ENCODE peak calls at places on chromosomes 12 and 14, in four cellular contexts. One of them, this sample, is unnamed.

GRCh38 chr12:11969437-11970154 is 101.1 kb upstream of the BCL2L14 start:
- DNase-seq in fibroblast of lung: no peak
- DNase-seq in mesenchymal stem cell: no peak
- DNase-seq in neuronal stem cell: no peak
- DNase-seq in this sample: no peak

GRCh38 chr12:96397756-96398421 is 2.4 kb downstream of the CDK17 start:
- DNase-seq in fibroblast of lung: peak; percentile 68
- DNase-seq in mesenchymal stem cell: no peak
- DNase-seq in neuronal stem cell: no peak
- DNase-seq in this sample: peak; percentile 62

GRCh38 chr14:69827560-69827959 is 30.5 kb upstream of the SLC10A1 start:
- DNase-seq in fibroblast of lung: no peak
- DNase-seq in mesenchymal stem cell: no peak
- DNase-seq in neuronal stem cell: no peak
- DNase-seq in this sample: no peak

GRCh38 chr12:31361730-31362114 is 35.8 kb upstream of the SINHCAF start:
- DNase-seq in fibroblast of lung: no peak
- DNase-seq in mesenchymal stem cell: no peak
- DNase-seq in neuronal stem cell: no peak
- DNase-seq in this sample: no peak

GRCh38 chr14:93943930-93944329 is 16.8 kb downstream of the FAM181A start:
- DNase-seq in fibroblast of lung: no peak
- DNase-seq in mesenchymal stem cell: no peak
- DNase-seq in neuronal stem cell: no peak
- DNase-seq in this sample: no peak

GRCh38 chr14:87241018-87241779 is 751.8 kb downstream of the GALC start:
- DNase-seq in fibroblast of lung: no peak
- DNase-seq in mesenchymal stem cell: peak; percentile 32
- DNase-seq in neuronal stem cell: no peak
- DNase-seq in this sample: no peak

GRCh38 chr12:49489720-49490119 is 49.1 kb upstream of the KCNH3 start:
- DNase-seq in fibroblast of lung: peak; percentile 99
- DNase-seq in mesenchymal stem cell: peak; percentile 51
- DNase-seq in neuronal stem cell: no peak
- DNase-seq in this sample: peak; percentile 58

GRCh38 chr12:125104978-125105377 is 39.7 kb downstream of the AACS start:
- DNase-seq in fibroblast of lung: no peak
- DNase-seq in mesenchymal stem cell: no peak
- DNase-seq in neuronal stem cell: no peak
- DNase-seq in this sample: no peak

GRCh38 chr14:63596998-63597658 is 44.5 kb downstream of the WDR89 start:
- DNase-seq in fibroblast of lung: no peak
- DNase-seq in mesenchymal stem cell: no peak
- DNase-seq in neuronal stem cell: no peak
- DNase-seq in this sample: no peak

GRCh38 chr12:105406497-105406896 is 76.0 kb downstream of the C12orf75 start:
- DNase-seq in fibroblast of lung: no peak
- DNase-seq in mesenchymal stem cell: no peak
- DNase-seq in neuronal stem cell: no peak
- DNase-seq in this sample: no peak

GRCh38 chr12:63103489-63104131 is 47.4 kb downstream of the AVPR1A start:
- DNase-seq in fibroblast of lung: peak; percentile 7
- DNase-seq in mesenchymal stem cell: peak; percentile 25
- DNase-seq in neuronal stem cell: no peak
- DNase-seq in this sample: peak; percentile 50

GRCh38 chr12:49863946-49864816 is 21.3 kb upstream of the BCDIN3D start:
- DNase-seq in fibroblast of lung: no peak
- DNase-seq in mesenchymal stem cell: no peak
- DNase-seq in neuronal stem cell: no peak
- DNase-seq in this sample: peak; percentile 23

GRCh38 chr12:88597361-88597760 is 17.1 kb upstream of the KITLG start:
- DNase-seq in fibroblast of lung: no peak
- DNase-seq in mesenchymal stem cell: no peak
- DNase-seq in neuronal stem cell: no peak
- DNase-seq in this sample: no peak

GRCh38 chr12:127785936-127786335 is 481.0 kb upstream of the TMEM132C start:
- DNase-seq in fibroblast of lung: no peak
- DNase-seq in mesenchymal stem cell: no peak
- DNase-seq in neuronal stem cell: no peak
- DNase-seq in this sample: peak; percentile 40

GRCh38 chr14:77970646-77971045 is 170.7 kb downstream of the ADCK1 start:
- DNase-seq in fibroblast of lung: peak; percentile 12
- DNase-seq in mesenchymal stem cell: no peak
- DNase-seq in neuronal stem cell: no peak
- DNase-seq in this sample: no peak

GRCh38 chr14:104120281-104120741 is 18.1 kb upstream of the KIF26A start:
- DNase-seq in fibroblast of lung: no peak
- DNase-seq in mesenchymal stem cell: no peak
- DNase-seq in neuronal stem cell: no peak
- DNase-seq in this sample: no peak

GRCh38 chr14:29643415-29644206 is 284.0 kb downstream of the PRKD1 start:
- DNase-seq in fibroblast of lung: peak; percentile 63
- DNase-seq in mesenchymal stem cell: peak; percentile 47
- DNase-seq in neuronal stem cell: no peak
- DNase-seq in this sample: peak; percentile 53

GRCh38 chr14:67710209-67710608 is 8.5 kb downstream of the RDH12 start:
- DNase-seq in fibroblast of lung: no peak
- DNase-seq in mesenchymal stem cell: no peak
- DNase-seq in neuronal stem cell: no peak
- DNase-seq in this sample: no peak

GRCh38 chr12:76155157-76155556 is 70.7 kb upstream of the NAP1L1 start:
- DNase-seq in fibroblast of lung: no peak
- DNase-seq in mesenchymal stem cell: no peak
- DNase-seq in neuronal stem cell: no peak
- DNase-seq in this sample: no peak

GRCh38 chr12:76153616-76154015 is 69.1 kb upstream of the NAP1L1 start:
- DNase-seq in fibroblast of lung: no peak
- DNase-seq in mesenchymal stem cell: no peak
- DNase-seq in neuronal stem cell: no peak
- DNase-seq in this sample: no peak

GRCh38 chr12:76152161-76152807 is 67.8 kb upstream of the NAP1L1 start:
- DNase-seq in fibroblast of lung: no peak
- DNase-seq in mesenchymal stem cell: no peak
- DNase-seq in neuronal stem cell: no peak
- DNase-seq in this sample: no peak

GRCh38 chr12:76158518-76159321 is 74.2 kb upstream of the NAP1L1 start:
- DNase-seq in fibroblast of lung: peak; percentile 80
- DNase-seq in mesenchymal stem cell: peak; percentile 94
- DNase-seq in neuronal stem cell: peak; percentile 31
- DNase-seq in this sample: peak; percentile 93

DNA sequence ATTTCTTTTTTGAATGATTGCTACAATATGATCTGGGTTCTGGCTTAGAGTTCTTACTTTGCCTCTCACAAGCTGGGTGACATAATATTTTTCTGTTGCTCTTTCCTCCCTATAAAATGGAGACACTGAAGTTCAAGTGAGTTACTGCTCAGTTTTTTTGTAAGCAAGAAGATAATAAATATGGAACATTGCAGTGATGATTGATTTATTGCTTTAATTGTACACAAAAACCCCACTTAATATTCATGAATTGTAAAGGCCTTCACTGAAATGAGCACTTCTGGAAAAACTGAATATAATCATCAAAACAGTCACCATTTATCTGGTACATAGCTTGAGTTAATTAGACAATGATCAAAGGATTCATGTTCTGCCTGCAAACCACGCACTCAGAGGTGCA is 71.8 kb upstream of the NAP1L1 start:
- DNase-seq in fibroblast of lung: no peak
- DNase-seq in mesenchymal stem cell: no peak
- DNase-seq in neuronal stem cell: no peak
- DNase-seq in this sample: no peak
- H2AFZ ChIP-seq in fibroblast of lung: no peak overlapping the region
- H2AFZ ChIP-seq in mesenchymal stem cell: no peak overlapping the region
- H2AFZ ChIP-seq in neuronal stem cell: no peak overlapping the region
- H2AFZ ChIP-seq in this sample: peak overlapping the region; percentile 5

GRCh38 chr12:18428416-18428815 is 167.1 kb downstream of the PIK3C2G start:
- DNase-seq in fibroblast of lung: peak; percentile 26
- DNase-seq in mesenchymal stem cell: no peak
- DNase-seq in neuronal stem cell: no peak
- DNase-seq in this sample: no peak

GRCh38 chr12:18431776-18432175 is 170.5 kb downstream of the PIK3C2G start:
- DNase-seq in fibroblast of lung: no peak
- DNase-seq in mesenchymal stem cell: no peak
- DNase-seq in neuronal stem cell: no peak
- DNase-seq in this sample: no peak

GRCh38 chr12:18427520-18427919 is 166.2 kb downstream of the PIK3C2G start:
- DNase-seq in fibroblast of lung: no peak
- DNase-seq in mesenchymal stem cell: no peak
- DNase-seq in neuronal stem cell: no peak
- DNase-seq in this sample: no peak

GRCh38 chr12:18430425-18431048 is 169.2 kb downstream of the PIK3C2G start:
- DNase-seq in fibroblast of lung: peak; percentile 50
- DNase-seq in mesenchymal stem cell: peak; percentile 71
- DNase-seq in neuronal stem cell: peak; percentile 56
- DNase-seq in this sample: peak; percentile 76

GRCh38 chr12:18429366-18429765 is 168.0 kb downstream of the PIK3C2G start:
- DNase-seq in fibroblast of lung: no peak
- DNase-seq in mesenchymal stem cell: no peak
- DNase-seq in neuronal stem cell: no peak
- DNase-seq in this sample: no peak
- H3K27ac ChIP-seq in fibroblast of lung: no peak overlapping the region
- H3K27ac ChIP-seq in mesenchymal stem cell: no peak overlapping the region
- H3K27ac ChIP-seq in neuronal stem cell: no peak overlapping the region
- H3K27ac ChIP-seq in this sample: no peak overlapping the region

GRCh38 chr14:57889245-57889644 is 23.4 kb upstream of the SLC35F4 start:
- DNase-seq in fibroblast of lung: peak; percentile 26
- DNase-seq in mesenchymal stem cell: no peak
- DNase-seq in neuronal stem cell: no peak
- DNase-seq in this sample: peak; percentile 63

GRCh38 chr14:57879516-57879915 is 13.6 kb upstream of the SLC35F4 start:
- DNase-seq in fibroblast of lung: no peak
- DNase-seq in mesenchymal stem cell: no peak
- DNase-seq in neuronal stem cell: no peak
- DNase-seq in this sample: no peak

GRCh38 chr14:57883061-57883460 is 17.2 kb upstream of the SLC35F4 start:
- DNase-seq in fibroblast of lung: no peak
- DNase-seq in mesenchymal stem cell: no peak
- DNase-seq in neuronal stem cell: no peak
- DNase-seq in this sample: peak; percentile 19

DNA sequence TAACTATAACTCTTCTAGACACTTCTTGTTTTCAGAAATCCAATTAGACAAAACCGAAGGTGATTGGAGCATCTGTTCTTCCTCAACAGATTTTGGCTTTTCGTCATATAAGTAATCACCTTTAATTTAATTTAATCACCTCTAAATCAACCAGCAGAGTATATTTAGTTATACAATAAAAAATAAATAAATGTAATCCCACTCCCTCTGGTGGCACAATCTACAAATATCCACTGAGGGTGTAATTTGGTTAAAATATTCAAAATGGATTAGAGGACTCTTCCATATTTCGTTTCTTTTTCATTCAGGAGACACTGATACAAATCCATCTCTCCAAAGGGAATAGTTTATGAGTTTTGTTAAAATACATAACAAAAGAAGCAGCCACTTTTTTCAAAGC is 18.3 kb upstream of the SLC35F4 start:
- DNase-seq in fibroblast of lung: no peak
- DNase-seq in mesenchymal stem cell: no peak
- DNase-seq in neuronal stem cell: no peak
- DNase-seq in this sample: peak; percentile 12
- H3K4me3 ChIP-seq in fibroblast of lung: no peak overlapping the region
- H3K4me3 ChIP-seq in mesenchymal stem cell: no peak overlapping the region
- H3K4me3 ChIP-seq in neuronal stem cell: no peak overlapping the region
- H3K4me3 ChIP-seq in this sample: no peak overlapping the region

GRCh38 chr12:52975204-52975603 is 26.3 kb downstream of the KRT18 start:
- DNase-seq in fibroblast of lung: peak; percentile 53
- DNase-seq in mesenchymal stem cell: peak; percentile 85
- DNase-seq in neuronal stem cell: no peak
- DNase-seq in this sample: peak; percentile 45
- H2AFZ ChIP-seq in fibroblast of lung: no peak overlapping the region
- H2AFZ ChIP-seq in mesenchymal stem cell: no peak overlapping the region
- H2AFZ ChIP-seq in neuronal stem cell: peak overlapping the region; percentile 41
- H2AFZ ChIP-seq in this sample: peak overlapping the region; percentile 70

DNA sequence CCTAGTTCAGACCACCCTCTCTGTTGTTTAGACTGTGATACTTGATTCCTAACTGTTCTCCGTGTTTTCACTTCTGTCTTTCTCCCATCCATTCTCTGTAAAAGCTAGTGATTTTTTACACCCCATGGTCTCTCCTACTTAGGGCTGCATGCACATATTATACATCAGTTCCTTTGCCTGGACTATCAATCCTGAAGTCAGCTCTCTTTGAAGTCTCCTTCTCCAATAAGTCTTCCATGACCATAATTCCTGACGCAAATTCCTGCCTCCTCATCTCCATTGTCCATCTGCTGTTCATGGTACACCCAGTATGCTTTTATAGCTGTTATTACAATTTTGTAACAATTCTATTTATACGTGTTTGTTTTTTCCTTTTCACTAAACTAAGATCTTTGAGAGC is 398.9 kb upstream of the PDE3A start:
- DNase-seq in fibroblast of lung: peak; percentile 39
- DNase-seq in mesenchymal stem cell: no peak
- DNase-seq in neuronal stem cell: no peak
- DNase-seq in this sample: no peak
- H3K27ac ChIP-seq in fibroblast of lung: no peak overlapping the region
- H3K27ac ChIP-seq in mesenchymal stem cell: no peak overlapping the region
- H3K27ac ChIP-seq in neuronal stem cell: no peak overlapping the region
- H3K27ac ChIP-seq in this sample: peak overlapping the region; percentile 41